ENCODE peak calls at places on chromosomes 2 and 18, in nine cellular contexts. K is cardiac muscle cell, C is Peyer's patch, J is upper lobe of right lung, P is left ventricle myocardium inferior, R is stomach, T is endodermal cell, O is hepatocyte, M is esophagus squamous epithelium. B is an unnamed sample. For H3K9me3 and H3K36me3, the result is how much of the 10 kb centered on the place peaks cover.

GRCh38 chr2:228614741-228615140 is 433.3 kb upstream of the SPHKAP start:
- DNase-seq in O (no peak), M (no peak), T (no peak), C (no peak), P (no peak), R (no peak), K (no peak), J (no peak), B (no peak)

GRCh38 chr2:38981670-38982357 is 92.1 kb downstream of the ARHGEF33 start:
- DNase-seq in M (no peak), C (no peak), T (no peak), P (no peak), R (no peak), O (no peak), J (no peak), K (no peak), B (no peak)

GRCh38 chr2:235642446-235643107 is 148.7 kb downstream of the AGAP1 start:
- DNase-seq in T (no peak), O (no peak), P (peak), J (no peak), M (no peak), C (no peak), R (no peak), K (peak), B (peak)

GRCh38 chr2:148971547-148971946 is 67.0 kb upstream of the LYPD6B start:
- DNase-seq in C (no peak), T (no peak), R (no peak), K (no peak), O (no peak), M (no peak), P (no peak), J (no peak), B (no peak)

GRCh38 chr2:157160131-157160530 is 97.4 kb upstream of the GALNT5 start:
- DNase-seq in O (no peak), R (no peak), K (no peak), T (no peak), M (no peak), C (no peak), P (no peak), J (no peak), B (no peak)

GRCh38 chr2:49236316-49236715 is 82.0 kb upstream of the FSHR start:
- DNase-seq in M (no peak), O (no peak), P (no peak), T (no peak), K (no peak), R (no peak), J (no peak), C (no peak), B (no peak)

GRCh38 chr18:13823707-13824395 is at the start of gene MC5R:
- DNase-seq in T (peak), P (peak), R (peak), C (peak), K (peak), O (peak), M (no peak), J (peak), B (peak)

GRCh38 chr2:117409443-117409842 is 405.0 kb upstream of the DDX18 start:
- DNase-seq in C (no peak), T (no peak), K (no peak), P (no peak), R (no peak), M (no peak), J (no peak), O (no peak), B (no peak)

GRCh38 chr2:237723613-237724012 is 75.0 kb upstream of the RBM44 start:
- DNase-seq in R (peak), P (peak), C (peak), O (peak), K (no peak), J (no peak), M (no peak), T (peak), B (peak)

GRCh38 chr2:50591642-50592041 is 440.3 kb downstream of the NRXN1 start:
- DNase-seq in P (peak), O (no peak), R (no peak), J (no peak), K (peak), T (no peak), C (no peak), M (no peak), B (no peak)

GRCh38 chr18:60826346-60826745 is 453.8 kb upstream of the MC4R start:
- DNase-seq in R (no peak), P (no peak), C (no peak), O (no peak), K (no peak), J (no peak), M (no peak), T (no peak), B (peak)

GRCh38 chr2:169119117-169119770 is 49.9 kb downstream of the DHRS9 start:
- DNase-seq in P (no peak), R (no peak), J (no peak), M (no peak), T (no peak), O (no peak), C (no peak), K (peak), B (no peak)

GRCh38 chr2:25851740-25852503 is 26.4 kb downstream of the ASXL2 start:
- DNase-seq in K (peak), R (no peak), M (no peak), P (no peak), T (no peak), J (no peak), O (peak), C (no peak), B (no peak)

GRCh38 chr18:73948497-73948896 is 199.1 kb downstream of the FBXO15 start:
- DNase-seq in T (no peak), R (no peak), K (peak), M (no peak), O (no peak), J (no peak), C (no peak), P (no peak), B (no peak)

GRCh38 chr2:29108225-29108624 is 7.0 kb upstream of the CLIP4 start:
- DNase-seq in M (no peak), J (no peak), P (no peak), O (peak), T (no peak), K (peak), R (no peak), C (no peak), B (no peak)

GRCh38 chr2:160666677-160667061 is 173.1 kb upstream of the RBMS1 start:
- DNase-seq in P (no peak), K (peak), T (no peak), J (no peak), O (no peak), C (no peak), R (no peak), M (no peak), B (no peak)

GRCh38 chr2:2405780-2406179 is 74.7 kb upstream of the MYT1L start:
- DNase-seq in O (no peak), J (no peak), M (no peak), C (no peak), R (no peak), T (no peak), P (no peak), K (no peak), B (no peak)

GRCh38 chr2:96413067-96413722 is 77.6 kb downstream of the NCAPH start:
- DNase-seq in P (no peak), J (no peak), K (peak), M (no peak), C (no peak), R (peak), O (peak), T (no peak), B (no peak)

GRCh38 chr2:156321243-156321904 is 11.1 kb downstream of the NR4A2 start:
- DNase-seq in K (no peak), O (no peak), T (no peak), R (peak), M (no peak), P (no peak), J (no peak), C (no peak), B (no peak)

GRCh38 chr2:237900891-237901831 is 41.7 kb downstream of the RAMP1 start:
- DNase-seq in P (no peak), M (no peak), T (peak), C (no peak), O (no peak), J (no peak), R (no peak), K (no peak), B (no peak)

GRCh38 chr2:29165362-29166236 is 50.4 kb downstream of the CLIP4 start:
- DNase-seq in T (no peak), P (no peak), R (no peak), K (peak), J (no peak), M (no peak), O (peak), C (no peak), B (no peak)

GRCh38 chr2:240917684-240918257 is 11.6 kb downstream of the CROCC2 start:
- DNase-seq in K (no peak), O (no peak), M (no peak), J (peak), C (no peak), P (peak), R (no peak), T (peak), B (peak)

GRCh38 chr2:22355816-22356433 is 1029.1 kb upstream of the KLHL29 start:
- DNase-seq in J (no peak), T (peak), R (peak), K (peak), O (peak), C (peak), P (peak), M (no peak), B (peak)

GRCh38 chr18:74689251-74689650 is 91.6 kb downstream of the ZNF407 start:
- DNase-seq in J (no peak), R (no peak), C (no peak), T (no peak), P (no peak), O (no peak), M (no peak), K (peak), B (no peak)

GRCh38 chr2:203934006-203934632 is 2.4 kb upstream of the ICOS start:
- DNase-seq in J (no peak), C (peak), M (no peak), T (no peak), K (no peak), P (no peak), O (no peak), R (no peak), B (no peak)

GRCh38 chr2:68284896-68285295 is 32.6 kb upstream of the PPP3R1 start:
- DNase-seq in P (peak), R (no peak), J (no peak), M (no peak), K (peak), T (no peak), O (peak), C (no peak), B (no peak)

GRCh38 chr18:52395146-52395852 is 55.3 kb downstream of the DCC start:
- DNase-seq in C (no peak), K (no peak), O (no peak), J (no peak), M (no peak), R (no peak), P (no peak), T (no peak), B (no peak)

GRCh38 chr2:61151434-61151833 is 10.6 kb upstream of the C2orf74 start:
- DNase-seq in T (no peak), C (no peak), R (no peak), M (no peak), O (no peak), K (peak), J (no peak), P (no peak), B (no peak)

GRCh38 chr18:35076556-35076955 is 35.3 kb downstream of the MAPRE2 start:
- DNase-seq in C (no peak), M (no peak), J (no peak), O (no peak), T (no peak), P (no peak), R (no peak), K (peak), B (no peak)

GRCh38 chr2:197576631-197577030 is 60.8 kb downstream of the MOB4 start:
- DNase-seq in J (no peak), R (no peak), T (no peak), M (no peak), O (peak), C (no peak), K (peak), P (no peak), B (no peak)

GRCh38 chr18:57446322-57446721 is 11.1 kb downstream of the ONECUT2 start:
- DNase-seq in R (no peak), T (peak), O (no peak), P (no peak), C (no peak), K (no peak), J (no peak), M (no peak), B (peak)

GRCh38 chr2:111702119-111702808 is 181.7 kb downstream of the ANAPC1 start:
- DNase-seq in T (peak), P (no peak), J (no peak), C (peak), R (peak), K (peak), M (no peak), O (peak), B (peak)

GRCh38 chr18:80159713-80160636 is 50.9 kb downstream of the ADNP2 start:
- DNase-seq in O (no peak), M (no peak), T (peak), J (peak), K (peak), C (no peak), R (no peak), P (peak), B (no peak)
- TF ChIP-seq CTCF in O (no peak), M (peak), T (peak), J (peak), K (peak), C (peak), R (no peak), P (peak), B (no peak)

DNA sequence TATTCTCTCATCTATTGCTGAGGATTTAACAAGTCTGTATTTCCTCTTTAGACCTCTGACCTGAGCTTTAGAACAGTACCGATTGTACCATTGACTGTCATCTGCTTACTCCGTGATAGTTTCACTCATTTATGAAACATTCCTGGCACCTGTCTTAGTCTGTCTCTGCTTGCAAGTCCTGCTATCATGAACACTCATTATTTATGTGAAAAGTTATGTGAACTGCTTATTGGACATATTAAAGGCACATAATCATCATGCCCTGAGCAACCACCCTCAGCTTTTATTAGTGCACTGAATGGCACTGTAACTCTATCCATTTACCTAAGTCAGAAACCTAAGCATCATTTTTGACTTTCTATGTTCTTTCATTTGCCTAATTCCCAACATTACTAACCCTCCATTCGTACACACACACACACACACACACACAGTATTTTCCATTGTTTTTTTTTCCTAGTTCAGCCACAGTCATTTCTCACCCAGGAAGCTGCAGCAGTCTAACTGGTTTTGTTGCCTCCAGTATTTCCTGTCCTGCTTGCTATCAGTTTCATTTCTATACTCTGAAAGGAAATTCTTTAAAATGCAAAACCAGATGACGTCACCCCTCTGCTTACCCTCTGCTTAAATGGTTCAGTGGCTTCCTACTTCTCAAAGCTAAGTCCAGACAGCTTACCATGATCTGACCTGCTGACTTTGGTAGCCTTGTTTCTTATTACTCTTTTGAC is 146.1 kb downstream of the HAUS1 start:
- DNase-seq in M (no peak), T (no peak), R (peak), J (no peak), P (no peak), O (peak), C (peak), K (peak), B (no peak)
- H3K9me3 ChIP-seq in M (under half), T (under half), R (under half), J (under half), P (under half), O (under half), C (under half), K (under half), B (under half)

GRCh38 chr2:65072181-65072970 is 16.2 kb downstream of the CEP68 start:
- DNase-seq in C (peak), O (no peak), K (no peak), M (no peak), T (no peak), J (no peak), P (no peak), R (no peak), B (no peak)
- H3K36me3 ChIP-seq in C (under half), O (under half), K (under half), M (under half), T (half or more), J (under half), P (half or more), R (half or more), B (half or more)

DNA sequence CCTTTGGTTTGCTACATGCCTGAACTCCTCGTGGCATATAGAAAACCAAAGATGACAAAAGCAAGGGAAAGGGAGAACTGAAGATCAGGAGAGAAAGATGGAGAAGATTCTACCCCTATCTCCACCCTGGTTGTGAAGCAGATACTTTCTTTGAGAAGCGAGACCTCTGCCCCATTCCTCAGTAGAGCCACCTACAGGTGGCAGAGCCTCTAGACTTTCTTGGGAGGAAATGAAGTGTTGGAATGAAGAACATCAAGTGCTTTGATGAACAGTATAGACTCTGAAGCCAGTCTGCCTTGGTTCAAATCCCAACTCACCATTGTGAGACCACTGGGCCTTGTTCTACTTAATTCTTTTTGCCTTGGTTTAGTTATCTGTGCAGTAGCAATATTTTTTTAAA is 348.8 kb upstream of the ETAA1 start:
- DNase-seq in R (no peak), M (no peak), T (no peak), C (no peak), O (no peak), J (no peak), P (no peak), K (no peak), B (no peak)
- TF ChIP-seq CTCF in R (no peak), M (no peak), T (peak), C (no peak), O (no peak), J (no peak), P (no peak), K (no peak), B (peak)

GRCh38 chr18:79730804-79731203 is 51.2 kb downstream of the CTDP1 start:
- DNase-seq in C (no peak), T (no peak), K (no peak), J (no peak), P (no peak), M (no peak), O (no peak), R (no peak), B (no peak)
- H3K9me3 ChIP-seq in C (under half), T (under half), K (under half), J (under half), P (under half), M (under half), O (under half), R (under half), B (under half)

DNA sequence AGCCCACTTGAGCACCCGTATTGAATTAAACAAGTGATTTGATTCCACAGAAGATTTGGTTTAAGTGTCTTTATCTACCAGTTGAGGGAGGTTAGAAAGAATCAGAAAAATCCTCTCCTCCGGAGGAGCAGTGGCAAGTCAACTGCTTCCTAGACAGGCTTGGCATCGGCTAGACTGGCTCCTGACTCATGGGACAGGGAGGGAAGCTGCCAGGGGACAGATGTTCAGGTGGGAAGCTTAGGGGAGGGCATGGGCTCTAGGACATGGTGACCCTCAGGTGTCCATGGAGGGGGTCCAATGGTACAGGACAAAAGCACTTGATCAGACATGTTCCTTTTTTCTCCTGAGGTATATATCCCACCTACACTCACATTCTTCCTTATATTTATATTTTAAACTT is 119.3 kb upstream of the IL1R2 start:
- DNase-seq in T (no peak), C (no peak), K (no peak), P (no peak), J (no peak), R (no peak), M (no peak), O (no peak), B (no peak)
- H3K36me3 ChIP-seq in T (half or more), C (half or more), K (half or more), P (half or more), J (half or more), R (half or more), M (under half), O (under half), B (half or more)

GRCh38 chr2:47049502-47049901 is 105.6 kb downstream of the STPG4 start:
- DNase-seq in M (no peak), J (no peak), O (no peak), R (no peak), C (no peak), P (no peak), T (no peak), K (no peak), B (no peak)

GRCh38 chr2:47050021-47050760 is 104.9 kb downstream of the STPG4 start:
- DNase-seq in R (no peak), C (no peak), O (no peak), M (no peak), T (no peak), J (no peak), K (no peak), P (no peak), B (no peak)

GRCh38 chr2:47050762-47051161 is 104.3 kb downstream of the STPG4 start:
- DNase-seq in R (no peak), K (no peak), J (no peak), C (no peak), T (no peak), O (no peak), P (no peak), M (no peak), B (no peak)

GRCh38 chr2:47051562-47051961 is 103.5 kb downstream of the STPG4 start:
- DNase-seq in J (no peak), M (no peak), T (no peak), K (no peak), P (no peak), R (no peak), C (no peak), O (no peak), B (no peak)

DNA sequence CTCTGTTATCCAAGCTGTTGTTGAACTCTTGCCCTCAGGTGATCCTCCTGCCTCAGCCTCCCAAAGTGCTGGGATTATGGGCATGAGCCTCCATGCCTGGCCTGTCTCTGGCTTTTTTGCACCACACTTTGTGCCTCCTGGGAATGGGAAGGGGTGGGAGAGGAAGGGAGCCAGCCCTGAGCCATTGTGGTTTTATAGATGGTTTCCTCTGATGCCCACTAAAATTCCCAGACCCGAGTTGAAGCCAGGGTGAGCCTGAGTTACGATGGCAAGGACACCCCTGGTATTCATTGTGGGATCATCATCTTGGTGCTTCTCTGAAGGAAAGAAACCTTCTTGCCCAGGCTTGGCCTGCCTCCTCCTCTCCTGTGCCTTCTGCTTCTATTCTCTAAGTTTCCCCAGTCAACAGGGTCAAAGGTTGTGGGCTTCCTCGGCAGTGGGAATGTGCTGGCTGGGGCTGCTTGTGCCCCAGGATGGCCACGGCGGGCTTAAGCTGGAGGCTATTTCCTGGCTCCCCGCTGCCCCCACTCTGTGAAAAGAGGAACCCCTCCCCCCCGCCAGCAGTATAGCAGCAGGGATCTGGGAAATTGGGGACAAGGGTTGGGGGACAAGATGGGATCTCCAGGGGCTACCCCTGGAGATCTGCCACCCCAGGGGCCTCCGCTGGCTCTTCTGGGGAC is 106.2 kb downstream of the STPG4 start:
- DNase-seq in R (no peak), M (no peak), O (no peak), C (no peak), T (no peak), J (no peak), P (no peak), K (no peak), B (peak)
- TF ChIP-seq CTCF in R (no peak), M (no peak), O (no peak), C (no peak), T (no peak), J (no peak), P (no peak), K (no peak), B (peak)

B was measured in WERI-Rb-1.